ENCODE peak calls at places on chromosomes 12 and 14, in eight cellular contexts. One of them, this sample, is unnamed.

GRCh38 chr12:6691473-6691872 is 2.3 kb upstream of the ZNF384 start:
- DNase-seq in activated CD8-positive, alpha-beta memory T cell treated with anti-CD3 and anti-CD28 coated beads for 24 hours: no peak
- DNase-seq in ELR: peak
- DNase-seq in NCI-H1105: no peak
- DNase-seq in astrocyte of the spinal cord: peak
- DNase-seq in left colon: no peak
- DNase-seq in WTC11: no peak
- DNase-seq in NCI-H2081: no peak
- DNase-seq in this sample: no peak

GRCh38 chr14:104800600-104801283 is at the start of gene ZBTB42:
- DNase-seq in activated CD8-positive, alpha-beta memory T cell treated with anti-CD3 and anti-CD28 coated beads for 24 hours: peak
- DNase-seq in NCI-H2081: peak
- DNase-seq in WTC11: peak
- DNase-seq in ELR: peak
- DNase-seq in astrocyte of the spinal cord: peak
- DNase-seq in left colon: peak
- DNase-seq in NCI-H1105: peak
- DNase-seq in this sample: peak

GRCh38 chr14:64649383-64649998 is 54.7 kb upstream of the PLEKHG3 start:
- DNase-seq in WTC11: no peak
- DNase-seq in activated CD8-positive, alpha-beta memory T cell treated with anti-CD3 and anti-CD28 coated beads for 24 hours: no peak
- DNase-seq in left colon: no peak
- DNase-seq in NCI-H1105: no peak
- DNase-seq in astrocyte of the spinal cord: peak
- DNase-seq in NCI-H2081: no peak
- DNase-seq in ELR: no peak
- DNase-seq in this sample: no peak

GRCh38 chr12:124752437-124753229 is 111.0 kb downstream of the SCARB1 start:
- DNase-seq in left colon: no peak
- DNase-seq in ELR: peak
- DNase-seq in NCI-H1105: no peak
- DNase-seq in WTC11: no peak
- DNase-seq in astrocyte of the spinal cord: no peak
- DNase-seq in NCI-H2081: no peak
- DNase-seq in activated CD8-positive, alpha-beta memory T cell treated with anti-CD3 and anti-CD28 coated beads for 24 hours: no peak
- DNase-seq in this sample: no peak

GRCh38 chr14:67577181-67577580 is 22.9 kb downstream of the PIGH start:
- DNase-seq in ELR: no peak
- DNase-seq in NCI-H2081: no peak
- DNase-seq in WTC11: no peak
- DNase-seq in astrocyte of the spinal cord: no peak
- DNase-seq in left colon: no peak
- DNase-seq in NCI-H1105: no peak
- DNase-seq in activated CD8-positive, alpha-beta memory T cell treated with anti-CD3 and anti-CD28 coated beads for 24 hours: no peak
- DNase-seq in this sample: no peak

GRCh38 chr12:16036073-16036472 is 124.9 kb downstream of the DERA start:
- DNase-seq in NCI-H2081: no peak
- DNase-seq in astrocyte of the spinal cord: no peak
- DNase-seq in activated CD8-positive, alpha-beta memory T cell treated with anti-CD3 and anti-CD28 coated beads for 24 hours: no peak
- DNase-seq in NCI-H1105: no peak
- DNase-seq in ELR: no peak
- DNase-seq in left colon: no peak
- DNase-seq in WTC11: no peak
- DNase-seq in this sample: no peak

GRCh38 chr12:27602516-27602915 is 78.5 kb downstream of the PPFIBP1 start:
- DNase-seq in activated CD8-positive, alpha-beta memory T cell treated with anti-CD3 and anti-CD28 coated beads for 24 hours: no peak
- DNase-seq in WTC11: no peak
- DNase-seq in ELR: peak
- DNase-seq in left colon: no peak
- DNase-seq in NCI-H2081: no peak
- DNase-seq in NCI-H1105: no peak
- DNase-seq in astrocyte of the spinal cord: no peak
- DNase-seq in this sample: no peak

GRCh38 chr14:51547260-51547659 is 104.5 kb upstream of the FRMD6 start:
- DNase-seq in ELR: peak
- DNase-seq in left colon: no peak
- DNase-seq in activated CD8-positive, alpha-beta memory T cell treated with anti-CD3 and anti-CD28 coated beads for 24 hours: no peak
- DNase-seq in NCI-H1105: no peak
- DNase-seq in astrocyte of the spinal cord: peak
- DNase-seq in WTC11: no peak
- DNase-seq in NCI-H2081: no peak
- DNase-seq in this sample: peak

GRCh38 chr14:89473979-89474378 is 56.9 kb upstream of the FOXN3 start:
- DNase-seq in ELR: peak
- DNase-seq in NCI-H2081: no peak
- DNase-seq in NCI-H1105: no peak
- DNase-seq in activated CD8-positive, alpha-beta memory T cell treated with anti-CD3 and anti-CD28 coated beads for 24 hours: no peak
- DNase-seq in astrocyte of the spinal cord: peak
- DNase-seq in left colon: no peak
- DNase-seq in WTC11: no peak
- DNase-seq in this sample: no peak

GRCh38 chr12:50297996-50298395 is 14.7 kb upstream of the LIMA1 start:
- DNase-seq in NCI-H2081: no peak
- DNase-seq in astrocyte of the spinal cord: no peak
- DNase-seq in WTC11: no peak
- DNase-seq in left colon: no peak
- DNase-seq in ELR: no peak
- DNase-seq in NCI-H1105: no peak
- DNase-seq in activated CD8-positive, alpha-beta memory T cell treated with anti-CD3 and anti-CD28 coated beads for 24 hours: no peak
- DNase-seq in this sample: peak

GRCh38 chr14:56659361-56659760 is 79.8 kb downstream of the TMEM260 start:
- DNase-seq in NCI-H2081: no peak
- DNase-seq in ELR: no peak
- DNase-seq in left colon: no peak
- DNase-seq in NCI-H1105: no peak
- DNase-seq in astrocyte of the spinal cord: no peak
- DNase-seq in WTC11: no peak
- DNase-seq in activated CD8-positive, alpha-beta memory T cell treated with anti-CD3 and anti-CD28 coated beads for 24 hours: no peak
- DNase-seq in this sample: no peak

GRCh38 chr12:110725267-110725666 is 17.4 kb downstream of the PPP1CC start:
- DNase-seq in NCI-H2081: no peak
- DNase-seq in astrocyte of the spinal cord: no peak
- DNase-seq in ELR: no peak
- DNase-seq in left colon: no peak
- DNase-seq in NCI-H1105: no peak
- DNase-seq in activated CD8-positive, alpha-beta memory T cell treated with anti-CD3 and anti-CD28 coated beads for 24 hours: peak
- DNase-seq in WTC11: no peak
- DNase-seq in this sample: no peak

GRCh38 chr14:26984318-26985177 is 386.7 kb upstream of the NOVA1 start:
- DNase-seq in ELR: peak
- DNase-seq in activated CD8-positive, alpha-beta memory T cell treated with anti-CD3 and anti-CD28 coated beads for 24 hours: no peak
- DNase-seq in NCI-H1105: peak
- DNase-seq in WTC11: peak
- DNase-seq in left colon: peak
- DNase-seq in NCI-H2081: peak
- DNase-seq in astrocyte of the spinal cord: peak
- DNase-seq in this sample: peak

GRCh38 chr12:55933158-55933798 is 2.3 kb downstream of the DGKA start:
- DNase-seq in NCI-H1105: no peak
- DNase-seq in astrocyte of the spinal cord: no peak
- DNase-seq in activated CD8-positive, alpha-beta memory T cell treated with anti-CD3 and anti-CD28 coated beads for 24 hours: no peak
- DNase-seq in ELR: peak
- DNase-seq in left colon: peak
- DNase-seq in WTC11: no peak
- DNase-seq in NCI-H2081: no peak
- DNase-seq in this sample: no peak

GRCh38 chr12:46107591-46107990 is 117.2 kb upstream of the SCAF11 start:
- DNase-seq in activated CD8-positive, alpha-beta memory T cell treated with anti-CD3 and anti-CD28 coated beads for 24 hours: no peak
- DNase-seq in NCI-H1105: no peak
- DNase-seq in astrocyte of the spinal cord: no peak
- DNase-seq in left colon: no peak
- DNase-seq in WTC11: no peak
- DNase-seq in NCI-H2081: no peak
- DNase-seq in ELR: no peak
- DNase-seq in this sample: peak

GRCh38 chr12:47651368-47652254 is 54.2 kb downstream of the RPAP3 start:
- DNase-seq in astrocyte of the spinal cord: peak
- DNase-seq in NCI-H2081: peak
- DNase-seq in activated CD8-positive, alpha-beta memory T cell treated with anti-CD3 and anti-CD28 coated beads for 24 hours: peak
- DNase-seq in NCI-H1105: peak
- DNase-seq in left colon: peak
- DNase-seq in ELR: peak
- DNase-seq in WTC11: peak
- DNase-seq in this sample: peak

GRCh38 chr12:32312049-32312670 is 87.2 kb upstream of the FGD4 start:
- DNase-seq in astrocyte of the spinal cord: peak
- DNase-seq in WTC11: no peak
- DNase-seq in left colon: no peak
- DNase-seq in activated CD8-positive, alpha-beta memory T cell treated with anti-CD3 and anti-CD28 coated beads for 24 hours: no peak
- DNase-seq in NCI-H2081: peak
- DNase-seq in ELR: peak
- DNase-seq in NCI-H1105: peak
- DNase-seq in this sample: peak

GRCh38 chr14:79091381-79091963 is 921.3 kb downstream of the NRXN3 start:
- DNase-seq in WTC11: peak
- DNase-seq in left colon: no peak
- DNase-seq in NCI-H2081: peak
- DNase-seq in ELR: no peak
- DNase-seq in astrocyte of the spinal cord: no peak
- DNase-seq in activated CD8-positive, alpha-beta memory T cell treated with anti-CD3 and anti-CD28 coated beads for 24 hours: no peak
- DNase-seq in NCI-H1105: no peak
- DNase-seq in this sample: peak

GRCh38 chr14:94138256-94138655 is 8.9 kb upstream of the IFI27L2 start:
- DNase-seq in left colon: no peak
- DNase-seq in ELR: no peak
- DNase-seq in WTC11: no peak
- DNase-seq in astrocyte of the spinal cord: no peak
- DNase-seq in activated CD8-positive, alpha-beta memory T cell treated with anti-CD3 and anti-CD28 coated beads for 24 hours: no peak
- DNase-seq in NCI-H1105: peak
- DNase-seq in NCI-H2081: no peak
- DNase-seq in this sample: no peak

GRCh38 chr12:56286044-56286830 is 13.9 kb downstream of the CS start:
- DNase-seq in astrocyte of the spinal cord: no peak
- DNase-seq in WTC11: no peak
- DNase-seq in ELR: no peak
- DNase-seq in activated CD8-positive, alpha-beta memory T cell treated with anti-CD3 and anti-CD28 coated beads for 24 hours: no peak
- DNase-seq in left colon: no peak
- DNase-seq in NCI-H1105: no peak
- DNase-seq in NCI-H2081: no peak
- DNase-seq in this sample: no peak

GRCh38 chr12:5912437-5913334 is 32.4 kb downstream of the ANO2 start:
- DNase-seq in WTC11: peak
- DNase-seq in NCI-H1105: no peak
- DNase-seq in astrocyte of the spinal cord: no peak
- DNase-seq in activated CD8-positive, alpha-beta memory T cell treated with anti-CD3 and anti-CD28 coated beads for 24 hours: no peak
- DNase-seq in left colon: no peak
- DNase-seq in ELR: peak
- DNase-seq in NCI-H2081: no peak
- DNase-seq in this sample: peak

GRCh38 chr14:102898298-102898697 is 24.2 kb upstream of the AMN start:
- DNase-seq in NCI-H2081: no peak
- DNase-seq in WTC11: no peak
- DNase-seq in activated CD8-positive, alpha-beta memory T cell treated with anti-CD3 and anti-CD28 coated beads for 24 hours: no peak
- DNase-seq in NCI-H1105: no peak
- DNase-seq in astrocyte of the spinal cord: no peak
- DNase-seq in ELR: no peak
- DNase-seq in left colon: no peak
- DNase-seq in this sample: no peak

GRCh38 chr14:34981743-34982420 is 910 bp upstream of the SRP54 start:
- DNase-seq in NCI-H1105: no peak
- DNase-seq in left colon: peak
- DNase-seq in NCI-H2081: no peak
- DNase-seq in activated CD8-positive, alpha-beta memory T cell treated with anti-CD3 and anti-CD28 coated beads for 24 hours: no peak
- DNase-seq in WTC11: peak
- DNase-seq in astrocyte of the spinal cord: no peak
- DNase-seq in ELR: peak
- DNase-seq in this sample: peak

GRCh38 chr12:7068240-7068993 is 7.9 kb downstream of the C1S start:
- DNase-seq in NCI-H2081: no peak
- DNase-seq in activated CD8-positive, alpha-beta memory T cell treated with anti-CD3 and anti-CD28 coated beads for 24 hours: no peak
- DNase-seq in astrocyte of the spinal cord: no peak
- DNase-seq in WTC11: no peak
- DNase-seq in left colon: no peak
- DNase-seq in ELR: no peak
- DNase-seq in NCI-H1105: no peak
- DNase-seq in this sample: no peak